ENCODE peak calls at places on chromosomes 3 and 15, in six cellular contexts. X, V, G, F, C and O are unnamed samples.
A peak's percentile ranks its signal among the peaks of the same experiment; 100 is the strongest.

GRCh38 chr15:100030586-100031249 is 297.5 kb upstream of the LYSMD4 start:
- DNase-seq in F (no peak), V (no peak), X (no peak), C (no peak), G (no peak), O (no peak)

GRCh38 chr3:71789922-71790321 is 5.0 kb upstream of the PROK2 start:
- DNase-seq in G (no peak), C (no peak), V (no peak), X (no peak), F (no peak), O (no peak)

GRCh38 chr3:115092220-115092791 is 54.8 kb downstream of the ZBTB20 start:
- DNase-seq in V (peak; percentile 73), G (peak; percentile 59), C (peak; percentile 70), F (peak; percentile 58), X (peak; percentile 78), O (no peak)

GRCh38 chr3:166829896-166830295 is 550.2 kb downstream of the ZBBX start:
- DNase-seq in C (no peak), X (no peak), V (no peak), G (no peak), F (no peak), O (no peak)

GRCh38 chr3:107235923-107236315 is 141.3 kb upstream of the CCDC54 start:
- DNase-seq in C (no peak), X (no peak), G (no peak), F (peak; percentile 53), V (peak; percentile 81), O (no peak)

GRCh38 chr3:64174328-64174727 is 50.9 kb downstream of the PRICKLE2 start:
- DNase-seq in F (no peak), G (no peak), V (no peak), X (no peak), C (no peak), O (no peak)

GRCh38 chr15:70234256-70234965 is 136.7 kb upstream of the TLE3 start:
- DNase-seq in G (no peak), V (no peak), C (no peak), F (no peak), X (no peak), O (no peak)

GRCh38 chr15:74170083-74170844 is 3.2 kb upstream of the ISLR start:
- DNase-seq in G (no peak), X (no peak), C (no peak), V (no peak), F (peak; percentile 43), O (peak; percentile 50)

GRCh38 chr3:184133840-184134745 is 1.1 kb upstream of the EIF2B5 start:
- DNase-seq in X (peak; percentile 90), G (peak; percentile 88), C (peak; percentile 82), V (peak; percentile 87), F (peak; percentile 85), O (peak; percentile 82)

GRCh38 chr3:188320757-188321156 is 166.8 kb downstream of the LPP start:
- DNase-seq in F (no peak), C (no peak), V (no peak), G (no peak), X (no peak), O (no peak)

GRCh38 chr15:85858586-85859375 is 64.1 kb upstream of the KLHL25 start:
- DNase-seq in X (peak; percentile 72), F (peak; percentile 86), G (peak; percentile 70), V (peak; percentile 90), C (peak; percentile 85), O (peak; percentile 79)

GRCh38 chr3:157119369-157119951 is 40.5 kb downstream of the CCNL1 start:
- DNase-seq in G (no peak), F (no peak), V (no peak), C (no peak), X (no peak), O (no peak)

GRCh38 chr3:55631766-55632331 is 144.7 kb upstream of the WNT5A start:
- DNase-seq in F (no peak), V (no peak), X (no peak), G (no peak), C (no peak), O (no peak)

GRCh38 chr3:187967982-187968381 is 186.0 kb upstream of the LPP start:
- DNase-seq in X (no peak), G (no peak), V (no peak), C (no peak), F (no peak), O (no peak)

GRCh38 chr15:78034495-78035191 is 42.9 kb downstream of the TBC1D2B start:
- DNase-seq in G (no peak), C (no peak), X (no peak), V (no peak), F (no peak), O (no peak)

GRCh38 chr15:52419494-52419893 is 109.2 kb downstream of the MYO5A start:
- DNase-seq in V (no peak), G (no peak), C (no peak), X (no peak), F (no peak), O (no peak)

GRCh38 chr3:58973796-58974195 is 76.0 kb downstream of the CFAP20DC start:
- DNase-seq in V (no peak), X (no peak), F (no peak), C (no peak), G (no peak), O (no peak)

GRCh38 chr3:140470962-140471361 is 206.9 kb upstream of the TRIM42 start:
- DNase-seq in G (no peak), F (no peak), V (no peak), X (no peak), C (peak; percentile 31), O (no peak)